ENCODE peak calls at places on chromosomes 11 and 22, in nine cellular contexts. M is neuronal stem cell, K is MM.1S, P is A549, R is upper lobe of right lung, D is right atrium auricular region, W is adrenal gland, Q is tibial artery, B is right cardiac atrium. E is an unnamed sample. For H3K9me3, the result is how much of the 10 kb centered on the place peaks cover.

GRCh38 chr11:9757809-9758675 is 94.2 kb downstream of the SWAP70 start:
- DNase-seq in M (peak), K (peak), P (peak), R (peak), D (peak), W (peak), Q (peak), B (peak), E (peak)

GRCh38 chr11:93585758-93586157 is 42.6 kb upstream of the SMCO4 start:
- DNase-seq in M (no peak), K (no peak), P (peak), R (no peak), D (no peak), W (peak), Q (no peak), B (no peak), E (peak)

GRCh38 chr11:59857444-59858434 is 8.5 kb downstream of the TCN1 start:
- DNase-seq in M (no peak), K (no peak), P (peak), R (no peak), D (no peak), W (no peak), Q (no peak), B (no peak), E (no peak)

GRCh38 chr11:11422291-11423128 is 69.5 kb upstream of the CSNK2A3 start:
- DNase-seq in M (no peak), K (no peak), P (no peak), R (no peak), D (no peak), W (no peak), Q (no peak), B (no peak), E (no peak)

GRCh38 chr11:88042238-88043032 is 132.8 kb downstream of the RAB38 start:
- DNase-seq in M (no peak), K (no peak), P (no peak), R (no peak), D (no peak), W (no peak), Q (no peak), B (no peak), E (no peak)

GRCh38 chr11:114818382-114818781 is 140.1 kb downstream of the NXPE2 start:
- DNase-seq in M (no peak), K (no peak), P (no peak), R (no peak), D (no peak), W (no peak), Q (no peak), B (no peak), E (no peak)

GRCh38 chr22:25146311-25146710 is 53.3 kb upstream of the CRYBB3 start:
- DNase-seq in M (no peak), K (no peak), P (no peak), R (no peak), D (no peak), W (no peak), Q (no peak), B (no peak), E (no peak)

GRCh38 chr11:127506647-127507046 is 506.1 kb upstream of the KIRREL3 start:
- DNase-seq in M (no peak), K (no peak), P (no peak), R (no peak), D (no peak), W (no peak), Q (no peak), B (no peak), E (no peak)

GRCh38 chr22:36197065-36197440 is 4.6 kb downstream of the APOL4 start:
- DNase-seq in M (peak), K (peak), P (no peak), R (no peak), D (peak), W (no peak), Q (no peak), B (peak), E (no peak)

GRCh38 chr22:39949964-39950737 is 10.0 kb upstream of the TMA7B start:
- DNase-seq in M (no peak), K (no peak), P (no peak), R (no peak), D (no peak), W (no peak), Q (no peak), B (no peak), E (no peak)

GRCh38 chr22:20440637-20441591 is 3.3 kb upstream of the SCARF2 start:
- DNase-seq in M (no peak), K (no peak), P (no peak), R (peak), D (no peak), W (no peak), Q (peak), B (no peak), E (no peak)

GRCh38 chr22:30104501-30105156 is 24.4 kb downstream of the HORMAD2 start:
- DNase-seq in M (no peak), K (no peak), P (no peak), R (no peak), D (no peak), W (no peak), Q (no peak), B (no peak), E (no peak)

GRCh38 chr22:26447594-26448329 is 18.7 kb downstream of the ASPHD2 start:
- DNase-seq in M (no peak), K (no peak), P (no peak), R (no peak), D (no peak), W (no peak), Q (peak), B (no peak), E (no peak)

GRCh38 chr11:123437236-123437979 is 7.3 kb downstream of the GRAMD1B start:
- DNase-seq in M (no peak), K (no peak), P (no peak), R (no peak), D (no peak), W (no peak), Q (peak), B (no peak), E (no peak)

GRCh38 chr11:16381177-16381576 is 24.8 kb upstream of the SOX6 start:
- DNase-seq in M (no peak), K (no peak), P (no peak), R (no peak), D (no peak), W (no peak), Q (no peak), B (no peak), E (no peak)

GRCh38 chr11:70826541-70826943 is 425.8 kb downstream of the SHANK2 start:
- DNase-seq in M (peak), K (no peak), P (no peak), R (no peak), D (no peak), W (peak), Q (no peak), B (peak), E (no peak)

GRCh38 chr11:23543651-23544216 is 683.5 kb upstream of the CCDC179 start:
- DNase-seq in M (no peak), K (no peak), P (no peak), R (no peak), D (no peak), W (no peak), Q (no peak), B (no peak), E (no peak)

GRCh38 chr11:118820412-118821357 is 29.7 kb upstream of the DDX6 start:
- DNase-seq in M (no peak), K (peak), P (no peak), R (peak), D (peak), W (peak), Q (peak), B (peak), E (peak)

GRCh38 chr11:61766353-61766841 is 14.0 kb downstream of the MYRF start:
- DNase-seq in M (no peak), K (no peak), P (no peak), R (no peak), D (no peak), W (no peak), Q (no peak), B (no peak), E (no peak)

GRCh38 chr22:30825711-30826505 is 131.2 kb downstream of the OSBP2 start:
- DNase-seq in M (no peak), K (no peak), P (no peak), R (peak), D (no peak), W (no peak), Q (peak), B (no peak), E (no peak)

GRCh38 chr22:45007946-45008852 is 1.6 kb downstream of the PHF21B start:
- DNase-seq in M (peak), K (no peak), P (peak), R (no peak), D (no peak), W (peak), Q (no peak), B (peak), E (peak)

GRCh38 chr11:35241531-35241930 is 102.6 kb downstream of the CD44 start:
- DNase-seq in M (no peak), K (no peak), P (no peak), R (no peak), D (no peak), W (no peak), Q (no peak), B (no peak), E (no peak)

GRCh38 chr11:8707541-8708270 is 25.1 kb downstream of the RPL27A start:
- DNase-seq in M (no peak), K (no peak), P (no peak), R (no peak), D (peak), W (peak), Q (peak), B (peak), E (no peak)

DNA sequence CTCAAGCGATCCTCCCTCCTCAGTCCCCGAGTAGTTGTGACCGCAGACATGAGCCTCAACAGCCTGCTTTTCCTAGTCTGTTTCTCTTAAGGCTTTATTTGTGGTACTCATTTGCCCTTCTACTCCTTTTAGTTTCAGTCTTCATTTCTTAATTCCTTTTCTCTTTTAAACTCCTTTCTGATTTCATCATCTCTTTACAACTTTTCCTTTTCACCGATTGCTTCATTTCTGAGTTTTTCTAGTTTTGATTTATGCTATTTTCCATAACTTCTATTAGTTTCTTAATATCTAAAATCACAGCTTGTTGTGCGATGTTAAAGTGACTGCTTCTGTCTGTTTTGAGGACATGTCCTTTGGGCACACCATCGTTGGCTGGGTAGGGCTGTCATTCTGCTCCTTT is 17.3 kb upstream of the MRGPRF start:
- DNase-seq in M (no peak), K (no peak), P (no peak), R (no peak), D (no peak), W (no peak), Q (no peak), B (no peak), E (no peak)
- H3K4me3 ChIP-seq in M (no peak), K (no peak), P (no peak), R (no peak), D (no peak), W (no peak), Q (no peak), B (no peak), E (no peak)

DNA sequence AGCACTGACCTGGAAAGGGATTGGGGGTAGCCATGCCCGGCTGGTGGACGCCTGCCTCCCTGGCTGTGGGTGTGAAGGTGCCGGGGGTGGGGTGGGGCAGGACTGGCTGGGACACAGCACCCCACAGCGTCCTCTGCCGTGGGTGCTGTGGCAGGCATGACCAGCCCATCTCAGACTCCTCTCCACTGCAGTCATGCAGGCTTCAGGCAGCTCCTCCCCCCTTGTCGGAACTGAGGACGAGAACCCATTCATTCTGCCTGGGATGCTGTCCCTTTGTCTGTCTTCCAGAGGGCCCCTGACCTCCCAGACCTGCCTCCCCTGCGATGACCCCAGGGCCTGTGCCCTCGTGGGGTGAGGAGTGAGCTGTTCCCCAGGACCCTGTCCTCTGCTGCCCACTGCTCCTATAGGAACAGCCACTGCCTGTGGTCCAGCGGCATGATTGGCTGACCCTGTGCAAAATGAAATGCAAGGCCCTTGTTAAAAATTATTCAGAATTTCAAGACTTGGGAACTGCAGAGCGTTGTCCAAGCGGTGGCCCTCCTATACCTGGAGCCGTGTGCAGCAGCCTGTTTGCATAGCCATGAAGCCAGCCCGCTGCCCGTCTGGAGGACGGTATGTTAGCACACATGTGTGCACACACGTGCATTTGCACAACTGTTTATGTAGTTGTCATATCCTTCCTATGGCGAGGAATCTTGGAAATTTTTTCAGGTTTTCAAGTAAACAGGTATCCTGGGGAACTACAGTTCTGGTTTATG is 1122.3 kb downstream of the BRD1 start:
- DNase-seq in M (no peak), K (no peak), P (no peak), R (peak), D (no peak), W (no peak), Q (peak), B (peak), E (no peak)
- H3K9me3 ChIP-seq in M (under half), K (under half), P (under half), R (under half), D (under half), W (under half), Q (under half), B (under half), E (under half)

GRCh38 chr22:42074153-42074750 is at the start of gene PHETA2:
- DNase-seq in M (no peak), K (no peak), P (no peak), R (peak), D (no peak), W (peak), Q (peak), B (peak), E (no peak)
- H3K4me3 ChIP-seq in M (no peak), K (peak), P (no peak), R (peak), D (peak), W (no peak), Q (peak), B (peak), E (no peak)

DNA sequence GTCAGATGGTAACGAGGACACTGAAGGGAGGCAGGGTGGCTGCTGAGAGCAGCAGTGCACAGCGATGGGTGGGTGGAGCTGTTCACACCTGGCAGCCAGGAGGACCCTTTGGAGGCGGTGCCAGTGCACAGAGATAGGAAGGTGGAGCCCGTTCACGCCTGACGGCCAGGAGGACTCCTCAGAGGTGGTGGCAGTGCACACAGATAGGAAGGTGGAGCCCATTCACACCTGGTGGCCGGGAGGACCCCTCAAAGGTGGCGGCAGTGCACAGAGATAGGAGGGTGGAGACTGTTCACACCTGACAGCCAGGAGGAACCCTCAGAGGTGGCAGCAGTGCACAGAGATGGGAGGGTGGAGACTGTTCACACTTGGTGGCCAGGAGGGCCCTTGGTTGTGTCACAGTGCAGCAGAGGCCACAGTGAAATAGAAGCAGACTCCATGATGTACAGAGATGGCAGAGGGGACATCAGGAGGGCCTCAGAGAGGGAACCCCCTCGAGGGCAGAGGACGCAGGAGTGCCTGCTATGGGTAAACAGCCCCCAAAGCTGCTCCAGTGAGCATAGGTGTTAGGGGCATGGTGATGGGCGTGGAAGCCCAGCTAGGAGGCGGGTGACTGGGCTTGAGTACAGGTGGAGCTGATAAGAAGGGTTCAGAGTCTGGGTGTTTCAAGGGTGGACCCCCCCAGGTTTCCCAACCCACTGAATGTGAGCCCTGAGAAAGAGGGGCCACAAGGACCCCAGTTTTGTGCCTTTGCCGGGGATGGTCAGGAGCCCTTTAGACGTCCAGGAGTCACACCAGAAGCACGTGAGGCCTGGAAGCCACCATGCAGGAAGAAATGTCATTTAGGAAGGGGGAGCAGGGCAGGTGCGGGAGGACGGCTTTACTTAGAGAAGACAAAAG is 566.7 kb downstream of the BRD1 start:
- DNase-seq in M (no peak), K (no peak), P (no peak), R (peak), D (no peak), W (no peak), Q (peak), B (no peak), E (no peak)
- H3K9me3 ChIP-seq in M (under half), K (under half), P (under half), R (under half), D (under half), W (under half), Q (under half), B (under half), E (under half)

DNA sequence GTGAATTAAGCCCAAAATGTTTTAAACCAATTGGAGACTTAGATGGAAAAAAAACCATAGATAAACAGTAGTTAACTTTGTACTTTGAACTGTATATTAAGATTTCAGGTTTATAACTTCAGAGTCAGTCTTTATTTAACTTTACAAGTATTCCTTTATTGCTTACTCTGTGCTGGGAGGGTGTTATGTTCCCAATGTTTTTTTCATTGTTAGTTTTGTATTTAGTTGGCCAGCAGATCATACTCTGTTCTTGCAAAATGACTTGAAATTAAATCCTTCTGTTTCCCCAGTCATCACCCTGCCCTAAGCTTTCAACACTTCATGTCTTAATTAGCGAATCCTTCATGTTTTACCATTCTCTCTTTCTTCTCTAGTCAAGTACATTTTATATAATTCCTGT is 25.3 kb downstream of the SIK2 start:
- DNase-seq in M (no peak), K (no peak), P (no peak), R (no peak), D (no peak), W (no peak), Q (no peak), B (no peak), E (no peak)
- H3K4me3 ChIP-seq in M (no peak), K (no peak), P (no peak), R (no peak), D (no peak), W (no peak), Q (no peak), B (no peak), E (no peak)

GRCh38 chr11:2643746-2644145 is 56.0 kb downstream of the KCNQ1OT1 start:
- DNase-seq in M (no peak), K (no peak), P (no peak), R (no peak), D (no peak), W (no peak), Q (no peak), B (no peak), E (no peak)
- H3K9me3 ChIP-seq in M (under half), K (under half), P (half or more), R (under half), D (under half), W (under half), Q (half or more), B (under half), E (half or more)

GRCh38 chr11:1421291-1421690 is 31.6 kb downstream of the BRSK2 start:
- DNase-seq in M (no peak), K (no peak), P (no peak), R (no peak), D (no peak), W (no peak), Q (no peak), B (no peak), E (no peak)

GRCh38 chr11:1425006-1425405 is 35.3 kb downstream of the BRSK2 start:
- DNase-seq in M (no peak), K (no peak), P (no peak), R (no peak), D (no peak), W (no peak), Q (no peak), B (no peak), E (no peak)

GRCh38 chr11:1419811-1420210 is 30.1 kb downstream of the BRSK2 start:
- DNase-seq in M (no peak), K (no peak), P (no peak), R (no peak), D (no peak), W (no peak), Q (no peak), B (no peak), E (no peak)

GRCh38 chr11:1422981-1423380 is 33.2 kb downstream of the BRSK2 start:
- DNase-seq in M (no peak), K (no peak), P (no peak), R (no peak), D (no peak), W (no peak), Q (no peak), B (no peak), E (no peak)

DNA sequence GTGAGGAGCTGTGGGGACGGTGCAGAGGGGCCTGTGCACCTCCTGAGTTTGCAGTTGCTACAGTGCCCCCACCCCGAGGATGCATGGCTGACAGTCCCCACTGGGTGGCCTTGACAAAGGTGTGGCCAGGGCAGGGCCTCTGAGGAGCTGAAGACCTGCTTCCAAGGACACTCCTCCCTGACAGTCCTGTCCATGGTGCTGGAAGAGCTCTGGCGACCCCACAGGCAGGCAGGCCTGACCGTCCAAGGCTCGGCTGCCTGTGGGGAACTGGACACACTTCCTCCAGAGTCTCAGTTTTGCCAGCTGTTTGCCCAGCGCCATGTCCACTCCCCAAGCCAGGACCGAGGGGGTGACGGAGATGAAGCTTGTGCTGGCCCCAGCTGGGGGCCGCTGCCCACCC is 32.7 kb downstream of the BRSK2 start:
- DNase-seq in M (no peak), K (no peak), P (no peak), R (no peak), D (no peak), W (no peak), Q (no peak), B (no peak), E (no peak)
- H3K4me3 ChIP-seq in M (no peak), K (no peak), P (no peak), R (no peak), D (no peak), W (no peak), Q (no peak), B (no peak), E (no peak)